ENCODE peak calls at places on chromosome 6, in nine cellular contexts. T is SW 1271; X is ecto neural progenitor cell; N is fibroblast of pulmonary artery; I is endodermal cell; W is activated CD8-positive, alpha-beta memory T cell treated with anti-CD3 and anti-CD28 coated beads for 48 hours; E is activated T-cell treated with anti-CD3 and anti-CD28 coated beads, Interleukin-2, amount 50 U/mL, for 72 hours; U is lung microvascular endothelial cell; H is NCI-H187 treated with DMSO at 0.1 percent for 48 hours. P is an unnamed sample.

GRCh38 chr6:30171677-30172471 is 8.5 kb downstream of the TRIM15 start:
- DNase-seq in U (no peak), E (no peak), N (no peak), H (no peak), X (peak; percentile 72), I (peak; percentile 88), T (no peak), W (no peak), P (no peak)

GRCh38 chr6:69665437-69665836 is 131.4 kb downstream of the LMBRD1 start:
- DNase-seq in H (no peak), T (no peak), W (no peak), X (no peak), N (no peak), E (no peak), U (no peak), I (no peak), P (no peak)

GRCh38 chr6:113246186-113246585 is 611.0 kb upstream of the MARCKS start:
- DNase-seq in N (peak; percentile 1), I (no peak), T (no peak), W (no peak), H (no peak), U (no peak), E (no peak), X (no peak), P (no peak)

GRCh38 chr6:137763436-137763835 is 103.6 kb upstream of the TNFAIP3 start:
- DNase-seq in T (no peak), E (no peak), N (no peak), H (no peak), W (no peak), I (no peak), U (no peak), X (no peak), P (peak; percentile 37)

GRCh38 chr6:36243562-36244212 is 26.2 kb upstream of the PNPLA1 start:
- DNase-seq in N (no peak), T (no peak), H (no peak), W (no peak), I (peak; percentile 36), U (no peak), X (no peak), E (no peak), P (no peak)

GRCh38 chr6:22940571-22941290 is 371.4 kb downstream of the HDGFL1 start:
- DNase-seq in N (no peak), U (no peak), E (no peak), W (no peak), T (no peak), X (no peak), I (no peak), H (no peak), P (no peak)

GRCh38 chr6:166877906-166878305 is 78.4 kb downstream of the RNASET2 start:
- DNase-seq in E (no peak), T (peak; percentile 5), I (no peak), W (no peak), X (no peak), H (no peak), N (no peak), U (no peak), P (peak; percentile 49)

GRCh38 chr6:158069800-158070195 is 88.1 kb downstream of the SYNJ2 start:
- DNase-seq in X (no peak), N (peak; percentile 85), W (no peak), T (peak; percentile 21), H (no peak), E (no peak), U (peak; percentile 10), I (no peak), P (no peak)

GRCh38 chr6:71248306-71248705 is 40.3 kb upstream of the OGFRL1 start:
- DNase-seq in X (no peak), U (no peak), W (no peak), N (peak; percentile 60), H (no peak), T (peak; percentile 95), I (peak; percentile 55), E (no peak), P (peak; percentile 57)

GRCh38 chr6:139570166-139570565 is 195.7 kb upstream of the CITED2 start:
- DNase-seq in H (no peak), E (no peak), W (no peak), T (no peak), N (no peak), X (no peak), I (no peak), U (no peak), P (no peak)

GRCh38 chr6:157813191-157813590 is 9.9 kb upstream of the SNX9 start:
- DNase-seq in H (no peak), I (no peak), X (no peak), N (peak; percentile 52), W (no peak), T (no peak), E (no peak), U (peak; percentile 21), P (no peak)

GRCh38 chr6:165636415-165637048 is 26.5 kb downstream of the PDE10A start:
- DNase-seq in X (no peak), H (no peak), W (no peak), N (peak; percentile 88), T (no peak), U (peak; percentile 34), I (peak; percentile 63), E (no peak), P (no peak)

GRCh38 chr6:143176090-143177021 is 115.7 kb downstream of the AIG1 start:
- DNase-seq in I (peak; percentile 74), H (no peak), W (no peak), X (peak; percentile 49), E (no peak), U (no peak), N (peak; percentile 78), T (no peak), P (peak; percentile 92)

P was measured in mammary epithelial cell.